ENCODE peak calls at places on chromosome X, in five cellular contexts. I is mesothelial cell of epicardium, A is Right ventricle myocardium inferior, S is ovary, N is WTC11. D is an unnamed sample.

GRCh38 chrX:1398431-1399340 is 6.8 kb upstream of the SLC25A6 start:
- DNase-seq in I (no peak), A (no peak), S (peak; percentile 35), N (no peak), D (peak; percentile 45)

GRCh38 chrX:72652132-72652531 is 62.0 kb downstream of the PHKA1 start:
- DNase-seq in I (no peak), A (peak; percentile 22), S (no peak), N (no peak), D (no peak)

GRCh38 chrX:9172451-9172850 is 138.5 kb upstream of the FAM9B start:
- DNase-seq in I (no peak), A (no peak), S (no peak), N (no peak), D (no peak)

GRCh38 chrX:50211510-50211909 is 6.9 kb downstream of the CCNB3 start:
- DNase-seq in I (no peak), A (no peak), S (no peak), N (peak; percentile 34), D (no peak)

GRCh38 chrX:16725067-16725466 is 5.7 kb downstream of the SYAP1 start:
- DNase-seq in I (no peak), A (no peak), S (no peak), N (no peak), D (no peak)

GRCh38 chrX:53584891-53585290 is 101.6 kb downstream of the HUWE1 start:
- DNase-seq in I (no peak), A (no peak), S (no peak), N (no peak), D (no peak)

GRCh38 chrX:100649550-100650356 is 5.8 kb downstream of the SRPX2 start:
- DNase-seq in I (no peak), A (peak; percentile 73), S (peak; percentile 70), N (peak; percentile 11), D (peak; percentile 65)

GRCh38 chrX:120299928-120300327 is 11.3 kb downstream of the TMEM255A start:
- DNase-seq in I (no peak), A (no peak), S (no peak), N (no peak), D (no peak)

GRCh38 chrX:107449490-107450175 is at the start of gene FRMPD3:
- DNase-seq in I (no peak), A (no peak), S (no peak), N (no peak), D (no peak)

GRCh38 chrX:3141031-3141430 is 99.8 kb downstream of the ARSF start:
- DNase-seq in I (no peak), A (no peak), S (no peak), N (no peak), D (no peak)

GRCh38 chrX:14291626-14292025 is 237.7 kb upstream of the GLRA2 start:
- DNase-seq in I (no peak), A (no peak), S (no peak), N (no peak), D (no peak)

GRCh38 chrX:133670394-133670793 is 255.1 kb upstream of the GPC4 start:
- DNase-seq in I (no peak), A (no peak), S (no peak), N (no peak), D (no peak)

GRCh38 chrX:40073439-40074054 is 24.2 kb downstream of the BCOR start:
- DNase-seq in I (no peak), A (no peak), S (no peak), N (no peak), D (no peak)

GRCh38 chrX:26649534-26649933 is 433.6 kb downstream of the MAGEB5 start:
- DNase-seq in I (no peak), A (no peak), S (no peak), N (no peak), D (no peak)

GRCh38 chrX:144716187-144716586 is 531.1 kb upstream of the SPANXN1 start:
- DNase-seq in I (no peak), A (no peak), S (no peak), N (no peak), D (no peak)

GRCh38 chrX:49155243-49155899 is 7.2 kb upstream of the MAGIX start:
- DNase-seq in I (no peak), A (no peak), S (no peak), N (peak; percentile 56), D (peak; percentile 50)

GRCh38 chrX:14352511-14352910 is 176.8 kb upstream of the GLRA2 start:
- DNase-seq in I (no peak), A (no peak), S (no peak), N (no peak), D (no peak)

GRCh38 chrX:69556094-69557011 is 52.2 kb downstream of the NALF2 start:
- DNase-seq in I (no peak), A (no peak), S (peak; percentile 44), N (peak; percentile 48), D (no peak)

GRCh38 chrX:53716328-53717088 is 30.0 kb upstream of the HUWE1 start:
- DNase-seq in I (no peak), A (no peak), S (no peak), N (no peak), D (no peak)

GRCh38 chrX:51336584-51336983 is 4.0 kb downstream of the NUDT10 start:
- DNase-seq in I (no peak), A (no peak), S (no peak), N (peak; percentile 10), D (no peak)

GRCh38 chrX:66046612-66047235 is 6.8 kb upstream of the VSIG4 start:
- DNase-seq in I (no peak), A (no peak), S (no peak), N (no peak), D (no peak)

GRCh38 chrX:103607385-103608304 is at the start of gene TCEAL3:
- DNase-seq in I (peak; percentile 51), A (peak; percentile 79), S (peak; percentile 86), N (peak; percentile 48), D (peak; percentile 69)

GRCh38 chrX:37509349-37509748 is 62.1 kb upstream of the LANCL3 start:
- DNase-seq in I (no peak), A (no peak), S (no peak), N (no peak), D (no peak)

GRCh38 chrX:153476628-153477027 is 6.3 kb upstream of the HAUS7 start:
- DNase-seq in I (no peak), A (no peak), S (no peak), N (no peak), D (peak; percentile 74)

GRCh38 chrX:19568422-19568821 is 53.1 kb upstream of the MAP3K15 start:
- DNase-seq in I (no peak), A (no peak), S (no peak), N (no peak), D (no peak)

D was measured in left cardiac atrium.